ENCODE peak calls at places on chromosome 17, in five cellular contexts. N is fibroblast of the aortic adventitia, L is mesothelial cell of epicardium, F is choroid plexus epithelial cell, C is body of pancreas. W is an unnamed sample.
A peak's percentile ranks its signal among the peaks of the same experiment; 100 is the strongest.

GRCh38 chr17:55273579-55274370 is 9.0 kb downstream of the HLF start:
- DNase-seq in N (peak; percentile 32), L (no peak), F (no peak), C (peak; percentile 92), W (no peak)

GRCh38 chr17:51850206-51850605 is 308.3 kb downstream of the CA10 start:
- DNase-seq in N (no peak), L (no peak), F (no peak), C (no peak), W (no peak)

GRCh38 chr17:42118545-42118944 is 2.6 kb downstream of the KAT2A start:
- DNase-seq in N (peak; percentile 23), L (no peak), F (peak; percentile 57), C (peak; percentile 53), W (no peak)

GRCh38 chr17:1267471-1267947 is 2.7 kb upstream of the BHLHA9 start:
- DNase-seq in N (peak; percentile 79), L (no peak), F (no peak), C (peak; percentile 26), W (no peak)

GRCh38 chr17:29150191-29150590 is 30.0 kb downstream of the MYO18A start:
- DNase-seq in N (no peak), L (no peak), F (no peak), C (no peak), W (no peak)

GRCh38 chr17:41322264-41322902 is 6.9 kb upstream of the KRTAP17-1 start:
- DNase-seq in N (peak; percentile 77), L (no peak), F (peak; percentile 86), C (peak; percentile 17), W (no peak)

GRCh38 chr17:30586818-30587595 is 109.8 kb downstream of the GOSR1 start:
- DNase-seq in N (peak; percentile 21), L (no peak), F (peak; percentile 79), C (no peak), W (no peak)

GRCh38 chr17:69575346-69575761 is 160.9 kb downstream of the MAP2K6 start:
- DNase-seq in N (peak; percentile 86), L (no peak), F (peak; percentile 95), C (peak; percentile 6), W (no peak)

GRCh38 chr17:49224198-49224996 is 6.2 kb downstream of the PHOSPHO1 start:
- DNase-seq in N (no peak), L (no peak), F (no peak), C (peak; percentile 37), W (peak; percentile 40)

GRCh38 chr17:3966720-3967363 is 2.6 kb upstream of the ATP2A3 start:
- DNase-seq in N (no peak), L (no peak), F (no peak), C (peak; percentile 85), W (no peak)

GRCh38 chr17:231966-232807 is 50.7 kb upstream of the DOC2B start:
- DNase-seq in N (no peak), L (no peak), F (no peak), C (no peak), W (no peak)

GRCh38 chr17:41619162-41619933 is 5.0 kb downstream of the KRT17 start:
- DNase-seq in N (no peak), L (no peak), F (no peak), C (no peak), W (no peak)

GRCh38 chr17:72165202-72165972 is 44.6 kb downstream of the SOX9 start:
- DNase-seq in N (no peak), L (no peak), F (no peak), C (no peak), W (no peak)

GRCh38 chr17:67082110-67082509 is 37.8 kb downstream of the CACNG1 start:
- DNase-seq in N (no peak), L (no peak), F (peak; percentile 6), C (no peak), W (no peak)

GRCh38 chr17:16944334-16945140 is 27.4 kb downstream of the TNFRSF13B start:
- DNase-seq in N (no peak), L (no peak), F (no peak), C (no peak), W (no peak)

GRCh38 chr17:16425698-16426659 is 10.6 kb downstream of the TRPV2 start:
- DNase-seq in N (no peak), L (no peak), F (no peak), C (peak; percentile 93), W (no peak)

GRCh38 chr17:42227849-42228696 is 33.8 kb upstream of the GHDC start:
- DNase-seq in N (peak; percentile 24), L (no peak), F (peak; percentile 70), C (no peak), W (no peak)

GRCh38 chr17:16072031-16072430 is 72.4 kb downstream of the TTC19 start:
- DNase-seq in N (no peak), L (no peak), F (no peak), C (no peak), W (no peak)

GRCh38 chr17:41762841-41763240 is 23.7 kb downstream of the JUP start:
- DNase-seq in N (no peak), L (no peak), F (no peak), C (no peak), W (no peak)

GRCh38 chr17:28985950-28986713 is 19.7 kb downstream of the SEZ6 start:
- DNase-seq in N (no peak), L (no peak), F (no peak), C (no peak), W (no peak)

GRCh38 chr17:56635640-56636039 is 42.1 kb downstream of the NOG start:
- DNase-seq in N (no peak), L (no peak), F (no peak), C (no peak), W (no peak)

GRCh38 chr17:82153745-82154375 is 55.8 kb upstream of the FASN start:
- DNase-seq in N (peak; percentile 73), L (peak; percentile 53), F (peak; percentile 78), C (peak; percentile 79), W (peak; percentile 71)

GRCh38 chr17:58802188-58802587 is 46.5 kb downstream of the PPM1E start:
- DNase-seq in N (no peak), L (no peak), F (no peak), C (no peak), W (no peak)

GRCh38 chr17:48002208-48002919 is 31.5 kb downstream of the CDK5RAP3 start:
- DNase-seq in N (peak; percentile 70), L (no peak), F (peak; percentile 83), C (peak; percentile 41), W (no peak)

GRCh38 chr17:30263552-30264333 is 28.0 kb downstream of the BLMH start:
- DNase-seq in N (peak; percentile 98), L (no peak), F (peak; percentile 82), C (peak; percentile 61), W (no peak)

GRCh38 chr17:35559495-35559894 is 1.1 kb downstream of the SLFN14 start:
- DNase-seq in N (no peak), L (no peak), F (no peak), C (no peak), W (no peak)

GRCh38 chr17:79188048-79188447 is 113.4 kb downstream of the ENGASE start:
- DNase-seq in N (no peak), L (no peak), F (peak; percentile 24), C (peak; percentile 12), W (peak; percentile 37)
- TF ChIP-seq CTCF in N (peak; percentile 44), L (peak; percentile 38), F (peak; percentile 64), C (peak; percentile 41), W (peak; percentile 67)

GRCh38 chr17:39674179-39674578 is 5.9 kb downstream of the PNMT start:
- DNase-seq in N (no peak), L (no peak), F (no peak), C (no peak), W (no peak)

GRCh38 chr17:39673335-39674081 is 5.3 kb downstream of the PNMT start:
- DNase-seq in N (no peak), L (no peak), F (no peak), C (no peak), W (no peak)

GRCh38 chr17:39670746-39671145 is 2.5 kb downstream of the PNMT start:
- DNase-seq in N (no peak), L (no peak), F (no peak), C (no peak), W (no peak)

GRCh38 chr17:39671651-39672521 is 3.6 kb downstream of the PNMT start:
- DNase-seq in N (peak; percentile 35), L (no peak), F (peak; percentile 54), C (peak; percentile 47), W (no peak)

GRCh38 chr17:39672522-39673334 is 4.5 kb downstream of the PNMT start:
- DNase-seq in N (no peak), L (no peak), F (no peak), C (no peak), W (no peak)
- TF ChIP-seq CTCF in N (no peak), L (no peak), F (no peak), C (peak; percentile 0), W (no peak)

GRCh38 chr17:8757189-8757588 is 1.2 kb downstream of the SPDYE4 start:
- DNase-seq in N (no peak), L (no peak), F (no peak), C (no peak), W (no peak)

GRCh38 chr17:8754890-8755289 is 3.5 kb downstream of the SPDYE4 start:
- DNase-seq in N (no peak), L (no peak), F (no peak), C (no peak), W (no peak)

GRCh38 chr17:8755590-8756255 is 2.6 kb downstream of the SPDYE4 start:
- DNase-seq in N (no peak), L (no peak), F (no peak), C (no peak), W (no peak)

GRCh38 chr17:8753136-8753975 is 5.0 kb downstream of the SPDYE4 start:
- DNase-seq in N (no peak), L (no peak), F (no peak), C (no peak), W (no peak)

DNA sequence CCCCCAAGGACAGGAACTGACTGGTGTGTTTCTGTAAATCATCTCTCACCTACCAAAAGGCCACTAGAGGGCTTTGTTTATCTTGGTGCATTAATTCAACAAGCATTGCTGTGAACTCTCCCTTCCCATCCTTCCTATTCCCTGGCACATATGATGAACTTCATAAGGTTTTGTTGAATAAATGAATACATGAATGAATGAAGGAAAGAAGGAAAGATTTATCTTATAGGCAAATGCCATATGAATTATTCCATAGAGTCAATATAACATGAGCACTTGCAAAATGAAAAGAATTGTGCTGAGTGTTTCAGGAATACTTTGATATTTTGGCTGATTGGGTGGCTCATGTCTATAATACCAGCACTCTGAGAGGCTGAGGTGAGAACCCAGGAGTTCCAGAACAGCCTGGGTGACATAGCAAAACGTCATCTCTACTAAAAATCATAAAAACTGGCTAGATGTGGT is 4.3 kb downstream of the SPDYE4 start:
- DNase-seq in N (peak; percentile 37), L (no peak), F (peak; percentile 57), C (no peak), W (no peak)
- TF ChIP-seq CTCF in N (peak; percentile 52), L (no peak), F (peak; percentile 60), C (peak; percentile 33), W (peak; percentile 68)

GRCh38 chr17:37737081-37737480 is 7.8 kb downstream of the HNF1B start:
- DNase-seq in N (no peak), L (no peak), F (peak; percentile 41), C (no peak), W (no peak)
- TF ChIP-seq CTCF in N (no peak), L (no peak), F (peak; percentile 37), C (no peak), W (peak; percentile 15)